ENCODE peak calls at places on chromosomes 2 and 18, in seven cellular contexts. B, N, V, P, K, E and C are unnamed samples. For H3K4me1, the result is how much of the 10 kb centered on the place peaks cover.

GRCh38 chr2:127185093-127185492 is 35.0 kb downstream of the CYP27C1 start:
- DNase-seq in B (no peak), N (no peak), V (no peak), P (peak), K (no peak), E (peak), C (no peak)

GRCh38 chr2:238337846-238338245 is 17.5 kb downstream of the TRAF3IP1 start:
- DNase-seq in B (no peak), N (no peak), V (no peak), P (no peak), K (no peak), E (no peak), C (no peak)

GRCh38 chr18:50065527-50065926 is 129.4 kb downstream of the MYO5B start:
- DNase-seq in B (no peak), N (no peak), V (no peak), P (no peak), K (no peak), E (no peak), C (no peak)

GRCh38 chr18:8299054-8299708 is 310.1 kb upstream of the RAB12 start:
- DNase-seq in B (no peak), N (no peak), V (no peak), P (no peak), K (no peak), E (no peak), C (no peak)

GRCh38 chr2:24832526-24832925 is 39.3 kb downstream of the CENPO start:
- DNase-seq in B (no peak), N (no peak), V (no peak), P (no peak), K (no peak), E (no peak), C (no peak)

GRCh38 chr2:166867874-166868514 is 20.3 kb upstream of the XIRP2 start:
- DNase-seq in B (no peak), N (no peak), V (no peak), P (no peak), K (no peak), E (no peak), C (no peak)

GRCh38 chr18:57434177-57434535 is 1.0 kb upstream of the ONECUT2 start:
- DNase-seq in B (no peak), N (no peak), V (no peak), P (no peak), K (no peak), E (no peak), C (no peak)

GRCh38 chr2:41004700-41005099 is 552.8 kb upstream of the SLC8A1 start:
- DNase-seq in B (no peak), N (no peak), V (no peak), P (no peak), K (no peak), E (no peak), C (no peak)

GRCh38 chr2:81658227-81658626 is 1353.7 kb upstream of the LRRTM1 start:
- DNase-seq in B (no peak), N (no peak), V (peak), P (no peak), K (no peak), E (no peak), C (no peak)

GRCh38 chr2:166373951-166374350 is 1.8 kb downstream of the SCN9A start:
- DNase-seq in B (peak), N (no peak), V (peak), P (peak), K (peak), E (no peak), C (no peak)

GRCh38 chr2:160034396-160034795 is 28.0 kb downstream of the PLA2R1 start:
- DNase-seq in B (no peak), N (no peak), V (no peak), P (no peak), K (no peak), E (no peak), C (no peak)

GRCh38 chr18:74534150-74534969 is at the start of gene CNDP1:
- DNase-seq in B (no peak), N (no peak), V (no peak), P (peak), K (no peak), E (no peak), C (no peak)

GRCh38 chr2:26588576-26588975 is 52.6 kb downstream of the CIB4 start:
- DNase-seq in B (no peak), N (no peak), V (no peak), P (no peak), K (no peak), E (peak), C (no peak)

GRCh38 chr18:67425724-67426123 is 90.8 kb downstream of the DSEL start:
- DNase-seq in B (no peak), N (no peak), V (peak), P (no peak), K (peak), E (no peak), C (no peak)

GRCh38 chr2:33215299-33215698 is 261.1 kb upstream of the RASGRP3 start:
- DNase-seq in B (no peak), N (no peak), V (no peak), P (no peak), K (no peak), E (no peak), C (peak)

GRCh38 chr2:55734726-55735125 is 41.1 kb upstream of the PNPT1 start:
- DNase-seq in B (no peak), N (no peak), V (no peak), P (no peak), K (no peak), E (no peak), C (no peak)

GRCh38 chr2:55733335-55733734 is 39.7 kb upstream of the PNPT1 start:
- DNase-seq in B (no peak), N (no peak), V (no peak), P (no peak), K (no peak), E (no peak), C (no peak)

DNA sequence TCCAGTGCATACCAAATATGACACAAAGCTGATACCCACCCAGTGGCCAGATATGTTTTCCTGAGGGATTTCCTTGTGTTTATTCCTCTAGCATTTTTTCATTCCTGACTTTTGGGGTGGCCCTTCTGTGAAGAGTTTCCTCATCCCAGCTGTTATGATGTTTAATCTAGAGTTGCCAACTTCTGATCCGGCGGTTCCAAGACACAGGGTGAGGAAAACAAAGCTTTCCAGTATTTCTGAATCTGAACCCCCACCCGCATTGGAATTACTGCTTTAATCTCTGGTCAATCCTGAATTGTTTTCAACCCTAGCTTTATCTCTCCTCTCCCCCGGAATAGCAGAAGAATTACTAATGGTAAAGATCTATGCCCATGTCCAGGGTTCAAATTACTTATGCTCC is 39.2 kb upstream of the PNPT1 start:
- DNase-seq in B (no peak), N (no peak), V (no peak), P (no peak), K (no peak), E (no peak), C (no peak)
- H3K4me3 ChIP-seq in B (no peak), N (no peak), V (no peak), P (no peak), K (no peak), E (no peak), C (no peak)

GRCh38 chr2:191847764-191848163 is 876 bp upstream of the CAVIN2 start:
- DNase-seq in B (no peak), N (no peak), V (no peak), P (no peak), K (no peak), E (no peak), C (no peak)

GRCh38 chr2:191845876-191846786 is 757 bp downstream of the CAVIN2 start:
- DNase-seq in B (no peak), N (no peak), V (no peak), P (no peak), K (no peak), E (no peak), C (no peak)

GRCh38 chr2:191846787-191847620 is at the start of gene CAVIN2:
- DNase-seq in B (peak), N (no peak), V (peak), P (peak), K (peak), E (peak), C (peak)

GRCh38 chr2:191845248-191845715 is 1.6 kb downstream of the CAVIN2 start:
- DNase-seq in B (no peak), N (no peak), V (no peak), P (no peak), K (no peak), E (no peak), C (peak)

GRCh38 chr2:191844706-191845105 is 2.2 kb downstream of the CAVIN2 start:
- DNase-seq in B (no peak), N (no peak), V (no peak), P (no peak), K (no peak), E (no peak), C (no peak)
- H3K4me1 ChIP-seq in B (under half), N (under half), V (under half), P (under half), K (under half), E (under half), C (under half)

DNA sequence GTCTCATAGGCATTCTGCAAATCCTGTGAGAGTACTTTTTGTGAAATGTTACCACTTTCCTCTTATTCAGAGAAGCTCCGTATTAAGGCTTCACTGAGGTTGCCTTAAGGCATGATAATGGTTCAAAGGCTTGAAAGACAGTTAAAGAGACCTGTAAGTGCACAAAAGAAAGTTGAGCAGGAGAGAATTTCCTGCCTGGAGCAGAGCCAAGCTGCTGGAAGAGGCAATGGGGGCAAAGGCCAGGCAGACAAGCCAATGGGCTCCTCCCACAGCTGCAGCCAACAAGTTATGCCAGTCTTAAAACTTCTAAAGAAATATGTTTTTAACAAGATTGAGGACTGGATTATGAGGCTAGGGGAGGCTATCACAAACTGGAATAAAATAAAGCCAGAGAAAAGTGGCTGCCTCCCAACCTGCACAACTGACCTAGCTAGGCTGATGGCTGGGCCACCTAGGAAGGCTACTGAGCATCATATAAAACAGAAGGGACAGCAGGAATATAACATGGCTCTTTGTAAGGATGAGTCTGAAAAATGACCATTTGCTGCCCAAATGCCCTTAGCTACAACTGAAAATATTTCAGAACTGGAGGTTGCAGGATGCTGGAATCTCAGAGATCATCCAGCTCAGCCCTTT is 2.1 kb downstream of the IL1B start:
- DNase-seq in B (no peak), N (no peak), V (peak), P (no peak), K (no peak), E (peak), C (no peak)
- H3K4me3 ChIP-seq in B (no peak), N (no peak), V (peak), P (no peak), K (no peak), E (no peak), C (no peak)

DNA sequence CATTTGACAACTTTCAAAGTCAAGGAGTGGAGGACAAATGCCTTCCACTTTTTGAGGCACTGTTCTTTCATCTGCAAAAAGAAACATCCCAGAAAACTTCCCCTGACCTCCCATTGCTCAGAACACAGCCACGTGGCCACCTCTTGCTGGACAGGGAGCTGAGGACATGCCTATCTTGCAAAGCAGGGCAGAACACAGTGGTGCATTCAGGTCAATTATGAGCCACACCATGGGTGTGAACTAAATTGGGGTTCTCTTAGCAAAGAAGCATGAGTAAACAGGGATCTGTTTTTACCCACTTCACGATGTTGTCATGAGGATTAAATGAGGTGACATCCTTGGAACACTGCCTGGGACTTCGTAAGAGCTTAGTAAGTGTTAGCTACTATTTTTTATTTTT is 25.1 kb downstream of the BMP10 start:
- DNase-seq in B (no peak), N (no peak), V (no peak), P (no peak), K (no peak), E (no peak), C (no peak)
- H3K4me1 ChIP-seq in B (under half), N (under half), V (under half), P (under half), K (under half), E (under half), C (under half)

GRCh38 chr18:813405-814071 is 1.5 kb upstream of the YES1 start:
- DNase-seq in B (no peak), N (no peak), V (no peak), P (no peak), K (no peak), E (no peak), C (no peak)
- H3K4me3 ChIP-seq in B (no peak), N (peak), V (peak), P (no peak), K (peak), E (no peak), C (no peak)

GRCh38 chr2:30147715-30148611 is 1.2 kb downstream of the YPEL5 start:
- DNase-seq in B (peak), N (peak), V (peak), P (peak), K (peak), E (peak), C (peak)
- H3K4me1 ChIP-seq in B (under half), N (under half), V (under half), P (under half), K (under half), E (under half), C (under half)

DNA sequence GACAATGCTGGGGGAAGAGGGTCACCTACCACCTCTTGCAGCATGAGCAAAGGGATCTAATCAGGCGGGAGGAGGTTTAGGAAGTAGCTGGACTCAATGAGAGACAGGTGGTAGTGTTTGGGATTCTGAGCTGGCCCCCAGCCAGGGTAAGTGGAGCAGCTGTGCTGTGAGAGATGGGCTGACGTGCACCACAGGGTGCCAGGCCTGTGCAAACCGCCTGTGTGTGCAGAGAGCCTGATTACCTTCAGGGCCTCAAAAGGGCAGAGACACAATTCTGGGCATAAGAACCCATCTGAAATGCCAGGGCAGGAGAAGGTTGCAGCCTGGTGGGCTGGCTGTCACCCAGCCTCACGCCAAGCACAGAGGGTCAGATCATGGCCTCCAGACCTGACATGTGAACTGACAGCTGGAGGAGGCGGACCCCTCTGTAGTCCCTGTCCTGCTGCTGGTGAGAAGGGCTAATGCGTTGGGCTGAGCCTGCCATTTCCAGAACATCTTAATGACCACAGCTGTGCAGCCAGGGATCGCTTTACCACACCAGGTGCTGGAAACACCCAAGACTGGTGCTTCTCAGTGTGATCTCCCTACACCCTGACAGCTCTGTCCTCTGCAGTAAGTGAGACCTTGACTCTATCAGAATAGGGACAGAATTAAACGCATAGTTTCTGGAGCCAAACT is 100.9 kb downstream of the ARL4C start:
- DNase-seq in B (no peak), N (no peak), V (no peak), P (no peak), K (no peak), E (no peak), C (no peak)
- H3K4me3 ChIP-seq in B (no peak), N (no peak), V (no peak), P (no peak), K (no peak), E (no peak), C (no peak)

DNA sequence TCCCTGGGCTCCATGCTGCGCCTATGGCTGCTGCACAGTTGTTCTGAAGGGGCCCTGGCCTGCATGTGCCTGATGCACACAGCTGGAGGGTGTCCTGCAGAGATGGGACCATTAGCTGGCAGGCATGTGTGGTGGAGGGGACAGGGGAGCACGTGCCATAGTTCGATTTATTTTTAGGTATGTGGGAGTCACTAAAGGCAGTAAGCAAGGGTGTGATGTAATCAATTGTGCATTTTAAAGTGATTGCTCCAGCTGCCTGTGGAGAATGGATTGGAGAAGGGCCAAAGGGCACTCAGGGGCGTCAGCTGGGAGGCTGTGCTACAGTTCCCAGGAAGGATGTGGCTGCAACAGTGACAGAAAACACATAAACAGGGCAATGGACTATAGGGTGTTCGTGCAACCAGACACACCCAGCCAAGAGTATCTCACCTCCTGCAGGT is 205.1 kb downstream of the ARL4C start:
- DNase-seq in B (no peak), N (no peak), V (peak), P (peak), K (no peak), E (peak), C (no peak)
- H3K4me1 ChIP-seq in B (under half), N (half or more), V (under half), P (under half), K (half or more), E (under half), C (under half)

DNA sequence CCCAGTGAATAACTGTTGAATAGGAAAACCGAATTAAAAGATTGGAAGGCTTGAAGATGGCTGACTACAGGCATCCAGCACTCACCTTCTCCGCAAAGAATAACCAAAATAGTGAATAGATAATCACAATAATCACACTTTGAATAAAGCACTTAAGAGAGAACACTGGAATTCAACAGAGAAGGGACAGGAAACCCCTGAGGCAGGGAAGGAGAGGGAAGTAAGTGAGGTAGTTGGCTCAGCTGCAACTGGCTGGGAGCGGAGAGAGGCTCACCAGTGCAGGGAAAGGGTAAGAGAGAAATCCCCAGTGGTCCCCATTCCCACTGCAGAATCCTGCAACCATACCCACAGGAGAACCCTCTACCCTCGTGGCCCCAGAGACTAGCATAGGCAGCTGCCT is 246.6 kb upstream of the NCKAP5 start:
- DNase-seq in B (no peak), N (no peak), V (no peak), P (no peak), K (no peak), E (no peak), C (no peak)
- H3K4me3 ChIP-seq in B (no peak), N (no peak), V (no peak), P (no peak), K (no peak), E (no peak), C (no peak)